ENCODE peak calls at places on chromosomes 6 and 20, in ten cellular contexts. N is tibial nerve; Q is effector memory CD4-positive, alpha-beta T cell; T is CD4-positive, CD25-positive, alpha-beta regulatory T cell; F is breast epithelium; P is left lung; K is ovary; G is A549; D is iPS DF 6.9; X is upper lobe of right lung. Y is an unnamed sample.

GRCh38 chr6:52749546-52750152 is 13.6 kb downstream of the GSTA2 start:
- DNase-seq in N (no peak), Q (no peak), T (no peak), F (no peak), P (no peak), K (no peak), G (no peak), D (no peak), X (no peak), Y (no peak)

GRCh38 chr6:41182069-41183034 is 18.6 kb downstream of the TREML2 start:
- DNase-seq in N (no peak), Q (peak; percentile 21), T (peak; percentile 83), F (no peak), P (no peak), K (no peak), G (peak; percentile 34), D (no peak), X (no peak), Y (no peak)

GRCh38 chr6:11804706-11805105 is 26.1 kb upstream of the ADTRP start:
- DNase-seq in N (no peak), Q (no peak), T (no peak), F (no peak), P (no peak), K (no peak), G (no peak), D (no peak), X (no peak), Y (no peak)

GRCh38 chr20:22339091-22339881 is 245.1 kb downstream of the FOXA2 start:
- DNase-seq in N (no peak), Q (no peak), T (peak; percentile 59), F (no peak), P (no peak), K (no peak), G (peak; percentile 60), D (peak; percentile 64), X (no peak), Y (no peak)

GRCh38 chr6:149921361-149921760 is 1.6 kb downstream of the RAET1G start:
- DNase-seq in N (no peak), Q (no peak), T (no peak), F (no peak), P (no peak), K (no peak), G (no peak), D (no peak), X (peak; percentile 31), Y (no peak)

GRCh38 chr20:41609476-41609875 is 8.7 kb downstream of the CHD6 start:
- DNase-seq in N (no peak), Q (no peak), T (no peak), F (no peak), P (no peak), K (no peak), G (no peak), D (no peak), X (no peak), Y (no peak)

GRCh38 chr6:169577974-169578373 is 123.9 kb downstream of the WDR27 start:
- DNase-seq in N (no peak), Q (no peak), T (no peak), F (no peak), P (no peak), K (no peak), G (no peak), D (no peak), X (no peak), Y (no peak)

GRCh38 chr20:44742304-44743079 is 3.2 kb upstream of the KCNK15 start:
- DNase-seq in N (no peak), Q (no peak), T (no peak), F (no peak), P (no peak), K (no peak), G (no peak), D (no peak), X (no peak), Y (no peak)

GRCh38 chr6:16711551-16712249 is 49.6 kb downstream of the ATXN1 start:
- DNase-seq in N (no peak), Q (peak; percentile 63), T (no peak), F (no peak), P (no peak), K (no peak), G (no peak), D (no peak), X (no peak), Y (no peak)

GRCh38 chr20:4247898-4248858 is 232.8 kb upstream of the RNF24 start:
- DNase-seq in N (no peak), Q (no peak), T (no peak), F (no peak), P (no peak), K (no peak), G (no peak), D (no peak), X (no peak), Y (no peak)

GRCh38 chr6:117149324-117149723 is 116.0 kb upstream of the VGLL2 start:
- DNase-seq in N (no peak), Q (no peak), T (no peak), F (no peak), P (no peak), K (no peak), G (no peak), D (no peak), X (no peak), Y (no peak)

GRCh38 chr6:159125977-159126376 is 43.2 kb upstream of the FNDC1 start:
- DNase-seq in N (no peak), Q (no peak), T (no peak), F (no peak), P (no peak), K (no peak), G (no peak), D (no peak), X (no peak), Y (peak; percentile 78)

GRCh38 chr20:59242714-59243626 is 57.4 kb upstream of the EDN3 start:
- DNase-seq in N (no peak), Q (no peak), T (peak; percentile 8), F (no peak), P (no peak), K (no peak), G (no peak), D (no peak), X (no peak), Y (no peak)

GRCh38 chr6:308768-309167 is 16.5 kb downstream of the DUSP22 start:
- DNase-seq in N (no peak), Q (no peak), T (no peak), F (no peak), P (no peak), K (no peak), G (no peak), D (no peak), X (peak; percentile 60), Y (no peak)

GRCh38 chr20:45359406-45360148 is 3.4 kb upstream of the SYS1 start:
- DNase-seq in N (no peak), Q (no peak), T (no peak), F (peak; percentile 90), P (no peak), K (no peak), G (no peak), D (no peak), X (no peak), Y (no peak)

GRCh38 chr6:13243033-13243432 is 85.3 kb downstream of the TBC1D7 start:
- DNase-seq in N (no peak), Q (no peak), T (no peak), F (no peak), P (no peak), K (no peak), G (no peak), D (no peak), X (no peak), Y (no peak)

GRCh38 chr6:7921582-7922199 is 11.1 kb upstream of the TXNDC5 start:
- DNase-seq in N (no peak), Q (no peak), T (no peak), F (no peak), P (no peak), K (no peak), G (no peak), D (no peak), X (no peak), Y (no peak)

GRCh38 chr6:44649365-44650025 is 262.0 kb downstream of the CDC5L start:
- DNase-seq in N (no peak), Q (no peak), T (peak; percentile 14), F (no peak), P (no peak), K (no peak), G (no peak), D (no peak), X (no peak), Y (no peak)
- H3K4me3 ChIP-seq in N (no peak overlapping the region), Q (no peak overlapping the region), T (peak overlapping the region; percentile 38), F (no peak overlapping the region), P (no peak overlapping the region), K (no peak overlapping the region), G (no peak overlapping the region), D (no peak overlapping the region), X (no peak overlapping the region), Y (no peak overlapping the region)

GRCh38 chr20:48294196-48294595 is 508.9 kb upstream of the SULF2 start:
- DNase-seq in N (no peak), Q (no peak), T (no peak), F (no peak), P (no peak), K (no peak), G (no peak), D (no peak), X (no peak), Y (no peak)
- H3K4me1 ChIP-seq in N (peaks cover 7% of the 10 kb centered on the region), Q (no peaks in the 10 kb centered on the region), T (no peaks in the 10 kb centered on the region), F (no peaks in the 10 kb centered on the region), P (peaks cover 13% of the 10 kb centered on the region), K (peaks cover 11% of the 10 kb centered on the region), G (peaks cover 49% of the 10 kb centered on the region), D (peaks cover 14% of the 10 kb centered on the region), X (peaks cover 19% of the 10 kb centered on the region), Y (peaks cover 7% of the 10 kb centered on the region)

GRCh38 chr6:31947864-31948263 is 2.0 kb downstream of the CFB start:
- DNase-seq in N (no peak), Q (no peak), T (no peak), F (no peak), P (no peak), K (no peak), G (no peak), D (no peak), X (no peak), Y (no peak)

GRCh38 chr6:31945507-31946369 is at the start of gene CFB:
- DNase-seq in N (peak; percentile 75), Q (no peak), T (no peak), F (peak; percentile 81), P (peak; percentile 86), K (peak; percentile 79), G (peak; percentile 41), D (no peak), X (peak; percentile 79), Y (peak; percentile 90)

GRCh38 chr6:31947070-31947675 is 1.3 kb downstream of the CFB start:
- DNase-seq in N (no peak), Q (no peak), T (no peak), F (no peak), P (no peak), K (no peak), G (no peak), D (no peak), X (no peak), Y (no peak)

GRCh38 chr6:31945154-31945506 is 765 bp upstream of the CFB start:
- DNase-seq in N (no peak), Q (no peak), T (no peak), F (no peak), P (no peak), K (no peak), G (no peak), D (no peak), X (no peak), Y (no peak)

GRCh38 chr6:31946370-31946885 is 533 bp downstream of the CFB start:
- DNase-seq in N (no peak), Q (no peak), T (no peak), F (no peak), P (no peak), K (no peak), G (no peak), D (no peak), X (no peak), Y (no peak)
- H3K4me3 ChIP-seq in N (peak overlapping the region; percentile 14), Q (no peak overlapping the region), T (no peak overlapping the region), F (peak overlapping the region; percentile 10), P (peak overlapping the region; percentile 30), K (no peak overlapping the region), G (no peak overlapping the region), D (no peak overlapping the region), X (peak overlapping the region; percentile 23), Y (no peak overlapping the region)

GRCh38 chr20:58016779-58017178 is 211.7 kb downstream of the ANKRD60 start:
- DNase-seq in N (no peak), Q (no peak), T (no peak), F (peak; percentile 13), P (no peak), K (no peak), G (no peak), D (no peak), X (no peak), Y (no peak)
- H3K4me1 ChIP-seq in N (peaks cover 23% of the 10 kb centered on the region), Q (no peaks in the 10 kb centered on the region), T (no peaks in the 10 kb centered on the region), F (peaks cover 11% of the 10 kb centered on the region), P (no peaks in the 10 kb centered on the region), K (peaks cover 20% of the 10 kb centered on the region), G (peaks cover 69% of the 10 kb centered on the region), D (no peaks in the 10 kb centered on the region), X (no peaks in the 10 kb centered on the region), Y (peaks cover 9% of the 10 kb centered on the region)